ENCODE peak calls at places on chromosomes 6 and 20, in four cellular contexts. One of them, this sample, is unnamed.

GRCh38 chr6:13712485-13712990 is 903 bp upstream of the RANBP9 start:
- DNase-seq in NCI-H1930: no peak
- DNase-seq in substantia nigra: no peak
- DNase-seq in HS-5: no peak
- DNase-seq in this sample: no peak

GRCh38 chr6:17885079-17885478 is 102.4 kb downstream of the KIF13A start:
- DNase-seq in NCI-H1930: no peak
- DNase-seq in HS-5: no peak
- DNase-seq in substantia nigra: no peak
- DNase-seq in this sample: no peak

GRCh38 chr6:111631930-111632460 is 26.3 kb upstream of the TRAF3IP2 start:
- DNase-seq in NCI-H1930: no peak
- DNase-seq in HS-5: no peak
- DNase-seq in substantia nigra: no peak
- DNase-seq in this sample: no peak

GRCh38 chr6:44221291-44221960 is 2.0 kb upstream of the SLC29A1 start:
- DNase-seq in NCI-H1930: peak; percentile 22
- DNase-seq in HS-5: peak; percentile 25
- DNase-seq in substantia nigra: peak; percentile 79
- DNase-seq in this sample: no peak

GRCh38 chr20:33539129-33539528 is 49.2 kb downstream of the CBFA2T2 start:
- DNase-seq in HS-5: peak; percentile 33
- DNase-seq in NCI-H1930: no peak
- DNase-seq in substantia nigra: no peak
- DNase-seq in this sample: no peak

GRCh38 chr20:43220612-43221011 is 30.9 kb upstream of the PTPRT start:
- DNase-seq in substantia nigra: no peak
- DNase-seq in HS-5: no peak
- DNase-seq in NCI-H1930: no peak
- DNase-seq in this sample: no peak

GRCh38 chr6:66825539-66825938 is 1118.5 kb upstream of the EYS start:
- DNase-seq in HS-5: no peak
- DNase-seq in NCI-H1930: no peak
- DNase-seq in substantia nigra: no peak
- DNase-seq in this sample: no peak

GRCh38 chr6:26232950-26233607 is 131.9 kb upstream of the BTN3A2 start:
- DNase-seq in substantia nigra: no peak
- DNase-seq in NCI-H1930: no peak
- DNase-seq in HS-5: no peak
- DNase-seq in this sample: no peak

GRCh38 chr20:52896348-52896747 is 75.8 kb upstream of the TSHZ2 start:
- DNase-seq in substantia nigra: no peak
- DNase-seq in NCI-H1930: no peak
- DNase-seq in HS-5: no peak
- DNase-seq in this sample: no peak

GRCh38 chr20:4026093-4026601 is 10.8 kb upstream of the RNF24 start:
- DNase-seq in NCI-H1930: no peak
- DNase-seq in substantia nigra: no peak
- DNase-seq in HS-5: no peak
- DNase-seq in this sample: peak; percentile 52

GRCh38 chr6:11055127-11055627 is 11.1 kb upstream of the ELOVL2 start:
- DNase-seq in substantia nigra: no peak
- DNase-seq in HS-5: no peak
- DNase-seq in NCI-H1930: no peak
- DNase-seq in this sample: no peak

GRCh38 chr6:130223508-130223907 is 757 bp upstream of the SAMD3 start:
- DNase-seq in NCI-H1930: no peak
- DNase-seq in HS-5: no peak
- DNase-seq in substantia nigra: no peak
- DNase-seq in this sample: no peak

GRCh38 chr20:60249436-60249835 is 291.2 kb downstream of the CDH26 start:
- DNase-seq in HS-5: peak; percentile 100
- DNase-seq in NCI-H1930: no peak
- DNase-seq in substantia nigra: no peak
- DNase-seq in this sample: peak; percentile 75